ENCODE peak calls at places on chromosomes 1 and 21, in six cellular contexts. T is GM12878, D is K562, L is GM12892, H is H1, X is HepG2. Y is an unnamed sample.
A peak's percentile ranks its signal among the peaks of the same experiment; 100 is the strongest.

GRCh38 chr1:200699871-200700270 is 30.2 kb upstream of the DDX59 start:
- DNase-seq in L (no peak), T (no peak), H (no peak), D (no peak), X (no peak), Y (no peak)

GRCh38 chr1:236015539-236015938 is 49.4 kb downstream of the NID1 start:
- DNase-seq in L (no peak), H (no peak), X (no peak), T (no peak), D (no peak), Y (no peak)

GRCh38 chr1:93344886-93345632 is 648 bp upstream of the DR1 start:
- DNase-seq in L (peak; percentile 7), X (peak; percentile 31), H (no peak), D (no peak), T (no peak), Y (no peak)

GRCh38 chr1:80436851-80437250 is 1363.9 kb upstream of the ADGRL2 start:
- DNase-seq in L (no peak), H (no peak), T (no peak), X (no peak), D (no peak), Y (no peak)

GRCh38 chr21:36807421-36808004 is 108.6 kb downstream of the SIM2 start:
- DNase-seq in H (no peak), D (no peak), T (no peak), X (no peak), L (no peak), Y (no peak)

GRCh38 chr1:30068787-30069472 is 654.5 kb downstream of the MATN1 start:
- DNase-seq in L (no peak), D (no peak), X (no peak), H (no peak), T (no peak), Y (no peak)

GRCh38 chr1:39671793-39672550 is at the start of gene NT5C1A:
- DNase-seq in X (no peak), T (no peak), L (peak; percentile 81), D (peak; percentile 70), H (no peak), Y (peak; percentile 65)

GRCh38 chr1:230422221-230422981 is 3.7 kb downstream of the PGBD5 start:
- DNase-seq in L (no peak), D (no peak), H (no peak), T (no peak), X (no peak), Y (no peak)

GRCh38 chr1:183301239-183301638 is 115.2 kb downstream of the LAMC2 start:
- DNase-seq in X (no peak), L (no peak), D (no peak), H (no peak), T (no peak), Y (no peak)

GRCh38 chr1:240399381-240399780 is 212.6 kb downstream of the GREM2 start:
- DNase-seq in L (no peak), T (no peak), X (no peak), H (no peak), D (no peak), Y (no peak)

GRCh38 chr1:165896277-165896676 is 68.9 kb downstream of the UCK2 start:
- DNase-seq in X (no peak), T (no peak), D (no peak), H (no peak), L (no peak), Y (no peak)

GRCh38 chr1:68293609-68294353 is 61.5 kb upstream of the WLS start:
- DNase-seq in T (no peak), D (no peak), H (peak; percentile 58), L (no peak), X (no peak), Y (no peak)

GRCh38 chr1:236213534-236213933 is 68.2 kb downstream of the ERO1B start:
- DNase-seq in T (no peak), L (no peak), D (no peak), X (no peak), H (no peak), Y (no peak)

GRCh38 chr1:166900987-166901386 is 24.9 kb upstream of the TADA1 start:
- DNase-seq in L (no peak), X (no peak), H (no peak), D (no peak), T (no peak), Y (no peak)

GRCh38 chr1:110464340-110464739 is 13.4 kb downstream of the PROK1 start:
- DNase-seq in L (no peak), T (no peak), X (peak; percentile 18), D (no peak), H (no peak), Y (no peak)

GRCh38 chr1:243253211-243253926 is 1.7 kb downstream of the CEP170 start:
- DNase-seq in L (no peak), H (no peak), T (no peak), D (no peak), X (peak; percentile 7), Y (no peak)

GRCh38 chr1:39539252-39539790 is 37.3 kb downstream of the PABPC4 start:
- DNase-seq in T (peak; percentile 27), L (peak; percentile 66), H (peak; percentile 25), X (peak; percentile 71), D (peak; percentile 89), Y (peak; percentile 64)

GRCh38 chr1:105565006-105565405 is 1491.5 kb upstream of the PRMT6 start:
- DNase-seq in X (no peak), D (no peak), L (no peak), T (no peak), H (no peak), Y (no peak)

DNA sequence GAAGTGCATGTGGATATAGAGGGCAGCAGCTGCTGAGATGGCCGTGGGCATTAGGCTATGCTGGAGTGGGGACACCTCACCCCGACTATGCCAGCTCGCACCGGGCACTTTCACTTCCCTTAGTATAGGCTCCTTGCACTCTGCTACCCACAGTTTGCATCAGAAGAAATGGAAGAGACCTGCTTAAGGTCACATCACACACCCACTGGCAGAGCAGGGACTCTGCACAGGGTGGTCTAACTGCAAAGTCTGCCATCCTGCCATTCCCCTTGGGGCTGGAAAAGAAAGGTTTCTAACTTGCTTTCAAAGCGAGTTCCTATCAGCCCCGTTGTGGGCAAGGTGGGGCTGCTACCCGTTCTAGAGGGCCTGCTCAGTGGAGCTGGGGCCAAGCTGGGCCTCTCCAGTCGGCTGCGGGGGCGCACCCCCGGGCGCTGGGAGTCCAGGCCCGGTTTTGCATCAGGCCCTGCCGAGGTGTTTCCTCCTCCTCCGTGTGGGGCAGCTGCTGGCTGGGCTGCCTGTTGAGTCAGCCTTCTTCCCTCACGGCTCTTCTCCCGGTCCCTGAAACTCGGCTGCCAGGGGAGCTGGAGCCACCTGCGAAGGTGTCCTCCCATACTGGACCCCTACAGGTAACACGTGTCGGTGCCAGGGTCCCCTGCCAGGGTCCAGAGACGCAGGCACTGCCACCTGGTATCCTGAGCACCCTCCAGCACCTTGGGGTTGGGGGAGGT is at the start of gene SYTL1:
- DNase-seq in T (no peak), L (peak; percentile 84), D (peak; percentile 80), X (peak; percentile 52), H (no peak), Y (peak; percentile 86)
- TF ChIP-seq POLR2A in T (peak; percentile 70), L (no peak), D (no peak), X (peak; percentile 20), H (no peak), Y (no peak)

GRCh38 chr1:151165281-151165737 is 393 bp downstream of the LYSMD1 start:
- DNase-seq in L (no peak), H (no peak), X (peak; percentile 19), D (peak; percentile 67), T (no peak), Y (no peak)
- TF ChIP-seq TAF1 in L (no peak), H (no peak), X (no peak), D (no peak), T (no peak), Y (no peak)

DNA sequence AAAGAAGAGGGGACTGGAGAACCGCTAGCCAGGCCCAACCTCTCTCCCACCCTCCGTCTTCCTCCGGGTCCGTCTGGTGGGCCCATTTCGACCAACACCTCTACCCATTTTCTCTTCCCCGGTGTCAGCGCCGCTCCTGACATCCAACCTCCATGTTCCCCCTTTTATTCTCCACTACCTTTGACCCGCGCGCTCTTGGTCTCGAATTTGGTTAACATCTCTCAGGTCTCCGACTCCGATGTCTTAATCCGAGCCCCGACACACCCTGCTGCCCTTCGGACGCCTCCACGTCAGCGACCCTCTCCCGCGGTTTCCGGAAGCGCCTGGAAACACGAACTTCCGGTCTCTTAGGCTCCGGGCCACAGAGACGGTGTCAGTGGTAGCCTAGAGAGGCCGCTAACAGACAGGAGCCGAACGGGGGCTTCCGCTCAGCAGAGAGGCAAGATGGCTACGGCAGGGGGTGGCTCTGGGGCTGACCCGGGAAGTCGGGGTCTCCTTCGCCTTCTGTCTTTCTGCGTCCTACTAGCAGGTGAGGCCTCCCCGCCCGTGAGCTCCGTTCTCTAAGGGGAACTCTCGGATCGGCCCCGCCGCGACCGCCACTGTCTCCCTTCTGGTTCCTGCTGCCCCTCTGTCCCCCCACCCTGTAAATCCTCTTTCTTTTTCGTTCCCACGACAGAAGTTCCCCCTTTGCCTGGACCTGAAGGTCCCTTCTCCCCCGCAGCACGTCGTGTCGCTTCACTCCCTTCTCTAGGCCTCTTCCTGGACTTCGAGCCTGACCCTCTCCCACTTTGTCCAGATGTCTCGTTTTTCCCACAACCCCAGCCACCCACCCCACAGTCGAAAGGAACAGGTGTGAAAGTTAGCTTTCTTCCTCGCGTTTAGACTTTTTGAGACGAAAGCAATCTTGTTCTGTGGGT is at the start of the genes COPA and NCSTN:
- DNase-seq in T (peak; percentile 75), D (peak; percentile 90), L (peak; percentile 72), H (peak; percentile 71), X (peak; percentile 93), Y (peak; percentile 63)
- TF ChIP-seq POLR2A in T (peak; percentile 96), D (peak; percentile 95), L (peak; percentile 91), H (peak; percentile 86), X (peak; percentile 95), Y (peak; percentile 97)

GRCh38 chr1:98048234-98048633 is 127.4 kb upstream of the DPYD start:
- DNase-seq in D (no peak), L (no peak), H (peak; percentile 56), X (peak; percentile 13), T (no peak), Y (no peak)

GRCh38 chr1:98051065-98051675 is 130.3 kb upstream of the DPYD start:
- DNase-seq in X (peak; percentile 58), H (no peak), D (peak; percentile 28), T (peak; percentile 21), L (no peak), Y (no peak)

GRCh38 chr1:98046031-98046641 is 125.3 kb upstream of the DPYD start:
- DNase-seq in L (no peak), H (no peak), X (no peak), T (no peak), D (no peak), Y (no peak)

GRCh38 chr1:98045211-98046030 is 124.6 kb upstream of the DPYD start:
- DNase-seq in H (no peak), L (no peak), X (no peak), D (no peak), T (no peak), Y (no peak)

DNA sequence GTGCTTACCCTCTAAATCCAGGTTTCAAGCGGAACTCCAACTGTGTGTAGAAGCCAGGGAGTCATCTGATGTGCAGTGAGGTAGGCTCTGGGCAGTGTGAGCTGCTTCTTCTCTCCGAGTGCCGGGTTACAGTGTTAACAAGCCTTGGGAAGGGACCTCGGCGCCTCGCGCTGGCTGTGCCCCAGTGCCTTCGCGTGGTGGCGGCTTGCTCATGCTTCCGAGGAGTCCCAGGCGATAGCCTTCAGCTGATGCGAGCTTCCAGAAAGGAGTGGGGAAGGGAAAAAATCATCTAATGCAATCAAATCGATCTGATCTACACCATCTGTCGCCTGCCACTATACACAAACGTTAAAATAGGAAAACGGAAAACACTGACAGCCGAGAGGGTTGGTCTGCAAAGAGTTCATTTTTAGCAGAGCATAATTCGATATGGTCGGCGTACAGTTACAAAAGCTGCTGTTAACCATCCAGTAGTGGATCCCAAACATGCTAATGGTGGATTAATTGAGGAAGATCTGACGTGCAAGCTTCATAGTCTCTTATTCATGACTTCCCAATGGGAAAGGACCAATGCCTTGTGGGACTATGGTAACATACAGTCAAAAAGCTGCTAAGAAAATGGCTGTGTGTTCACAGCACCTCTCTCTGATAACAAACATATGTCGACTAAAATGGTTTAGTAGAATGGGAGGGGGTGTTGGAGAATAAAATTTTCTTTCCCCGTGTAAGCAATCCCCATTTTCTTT is 128.7 kb upstream of the DPYD start:
- DNase-seq in T (no peak), X (no peak), L (no peak), D (no peak), H (no peak), Y (no peak)
- TF ChIP-seq TAF1 in T (no peak), X (no peak), L (no peak), D (no peak), H (no peak), Y (no peak)